ENCODE peak calls at places on chromosomes 7 and 10, in eight cellular contexts. D is Panc1, Z is GM23338, Y is psoas muscle, N is endodermal cell, O is lower lobe of right lung, R is OCI-LY7, T is HepG2. P is an unnamed sample.

GRCh38 chr10:71312840-71313789 is 5.9 kb upstream of the SLC29A3 start:
- DNase-seq in N (no peak), Y (peak; percentile 82), Z (no peak), R (no peak), D (no peak), T (no peak), O (peak; percentile 25), P (no peak)

GRCh38 chr7:43014374-43014773 is 82.2 kb downstream of the MRPL32 start:
- DNase-seq in N (no peak), Z (no peak), O (no peak), D (no peak), R (no peak), Y (no peak), T (no peak), P (no peak)

GRCh38 chr10:112140110-112140755 is 43.3 kb downstream of the GPAM start:
- DNase-seq in R (peak; percentile 80), Z (peak; percentile 95), D (peak; percentile 50), N (peak; percentile 97), T (peak; percentile 78), Y (peak; percentile 61), O (peak; percentile 65), P (peak; percentile 83)

GRCh38 chr7:140403878-140404564 is at the start of gene RAB19:
- DNase-seq in R (no peak), T (no peak), Y (no peak), O (peak; percentile 74), D (no peak), N (peak; percentile 91), Z (peak; percentile 92), P (peak; percentile 49)

GRCh38 chr10:99507265-99507664 is 25.5 kb upstream of the NKX2-3 start:
- DNase-seq in T (no peak), O (no peak), D (no peak), R (no peak), Z (no peak), Y (no peak), N (no peak), P (no peak)

GRCh38 chr7:22444181-22444966 is 55.6 kb downstream of the STEAP1B start:
- DNase-seq in R (peak; percentile 59), O (no peak), D (no peak), T (peak; percentile 95), Z (no peak), N (no peak), Y (no peak), P (no peak)

GRCh38 chr10:66786705-66787104 is 139.1 kb upstream of the LRRTM3 start:
- DNase-seq in Y (no peak), N (no peak), R (no peak), T (no peak), D (peak; percentile 2), Z (no peak), O (no peak), P (no peak)

GRCh38 chr7:104643587-104644217 is 315.3 kb downstream of the LHFPL3 start:
- DNase-seq in T (peak; percentile 7), R (peak; percentile 13), N (peak; percentile 74), Y (no peak), Z (peak; percentile 75), O (no peak), D (no peak), P (no peak)

GRCh38 chr10:126203746-126204145 is 184.5 kb downstream of the ADAM12 start:
- DNase-seq in N (no peak), Z (no peak), D (no peak), O (no peak), Y (no peak), T (no peak), R (no peak), P (no peak)

GRCh38 chr7:67724435-67724834 is 727.8 kb downstream of the TYW1 start:
- DNase-seq in Y (no peak), R (no peak), N (peak; percentile 60), Z (no peak), O (no peak), D (no peak), T (no peak), P (no peak)

GRCh38 chr10:102660891-102661613 is 16.8 kb downstream of the TRIM8 start:
- DNase-seq in R (peak; percentile 94), O (peak; percentile 80), Y (peak; percentile 88), D (no peak), Z (no peak), T (peak; percentile 72), N (no peak), P (peak; percentile 77)

GRCh38 chr7:1804310-1804709 is 134.2 kb downstream of the ELFN1 start:
- DNase-seq in T (no peak), R (no peak), Y (no peak), Z (no peak), O (no peak), D (no peak), N (no peak), P (no peak)

GRCh38 chr7:28750981-28751380 is 207.1 kb downstream of the TRIL start:
- DNase-seq in O (no peak), D (no peak), Y (no peak), T (no peak), Z (peak; percentile 36), R (no peak), N (peak; percentile 56), P (no peak)

GRCh38 chr10:70267161-70267933 is 16.5 kb downstream of the NPFFR1 start:
- DNase-seq in N (peak; percentile 86), Z (peak; percentile 79), O (no peak), T (no peak), R (peak; percentile 41), D (peak; percentile 55), Y (no peak), P (no peak)

GRCh38 chr10:64733980-64734379 is 1212.8 kb downstream of the REEP3 start:
- DNase-seq in O (no peak), N (peak; percentile 57), Y (no peak), D (peak; percentile 8), Z (peak; percentile 47), R (peak; percentile 0), T (peak; percentile 32), P (no peak)

GRCh38 chr10:50517626-50518025 is 106.1 kb downstream of the SGMS1 start:
- DNase-seq in Z (no peak), Y (no peak), N (no peak), D (no peak), T (no peak), O (no peak), R (no peak), P (no peak)

GRCh38 chr10:13346912-13347234 is 1.2 kb downstream of the SEPHS1 start:
- DNase-seq in Y (no peak), Z (peak; percentile 55), T (no peak), R (no peak), N (no peak), O (no peak), D (no peak), P (no peak)

GRCh38 chr10:61612451-61612850 is 50.3 kb upstream of the CABCOCO1 start:
- DNase-seq in T (no peak), D (no peak), N (no peak), O (no peak), Y (no peak), R (no peak), Z (no peak), P (no peak)

GRCh38 chr7:80918406-80918805 is 445 bp downstream of the SEMA3C start:
- DNase-seq in O (no peak), R (no peak), N (peak; percentile 69), D (no peak), Z (peak; percentile 50), Y (no peak), T (no peak), P (no peak)

GRCh38 chr10:95237376-95238170 is 43.5 kb downstream of the ACSM6 start:
- DNase-seq in T (no peak), N (no peak), O (no peak), R (peak; percentile 40), Z (no peak), D (no peak), Y (no peak), P (no peak)
- H3K27ac ChIP-seq in T (no peak overlapping the region), N (no peak overlapping the region), O (no peak overlapping the region), R (peak overlapping the region; percentile 96), Z (peak overlapping the region; percentile 60), D (peak overlapping the region; percentile 67), Y (no peak overlapping the region), P (no peak overlapping the region)

GRCh38 chr7:8724080-8724718 is 290.8 kb downstream of the NXPH1 start:
- DNase-seq in O (no peak), R (peak; percentile 40), Z (peak; percentile 91), N (peak; percentile 88), T (peak; percentile 37), Y (no peak), D (peak; percentile 20), P (no peak)
- TF ChIP-seq CTCF in O (peak; percentile 43), R (peak; percentile 88), Z (peak; percentile 95), N (peak; percentile 92), T (peak; percentile 66), Y (peak; percentile 19), D (peak; percentile 86), P (peak; percentile 14)

DNA sequence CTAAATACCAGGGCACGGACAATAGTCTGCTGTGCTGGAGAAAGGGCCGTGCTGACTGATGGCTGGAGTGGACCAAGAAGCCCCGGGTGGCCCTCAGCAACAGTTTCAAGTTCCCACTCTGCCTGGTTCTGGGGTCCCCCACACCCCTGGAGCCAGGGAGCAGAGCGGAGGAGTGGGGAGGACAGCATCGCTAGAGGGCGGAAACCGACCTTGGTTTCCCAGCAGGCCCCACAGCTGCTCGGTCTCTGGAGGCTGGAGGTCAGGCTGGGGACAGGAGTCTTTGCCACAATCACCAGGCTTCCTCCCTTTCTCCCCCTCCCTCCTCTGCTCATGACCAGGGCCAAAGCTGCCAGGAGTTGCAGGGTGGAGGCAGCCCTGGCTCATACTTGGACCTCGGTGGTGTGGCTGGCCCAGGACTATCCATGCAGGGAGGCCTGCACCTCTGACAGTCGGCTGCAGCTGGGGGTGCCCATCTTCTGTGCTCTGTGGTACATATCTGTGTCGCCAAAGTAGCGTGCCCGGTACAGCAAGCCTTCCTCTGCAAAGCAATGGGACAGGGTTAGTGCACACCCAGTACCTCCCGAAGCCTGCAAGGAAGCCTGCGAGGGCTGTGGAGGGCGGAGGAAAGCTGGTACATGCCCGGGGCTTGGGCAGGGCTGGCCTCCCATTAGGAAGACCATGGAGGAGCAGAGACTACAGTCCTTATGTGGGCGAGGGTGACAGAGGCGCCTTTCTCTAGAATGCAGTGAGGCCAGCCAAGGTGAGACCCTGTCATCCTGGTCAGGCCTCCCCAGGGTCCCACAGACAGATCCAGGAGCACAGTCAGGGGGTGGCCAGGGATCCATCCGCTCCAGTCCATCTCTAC is 19.1 kb downstream of the DNAJB12 start:
- DNase-seq in Z (no peak), D (no peak), N (peak; percentile 36), R (peak; percentile 45), T (no peak), O (peak; percentile 43), Y (peak; percentile 89), P (peak; percentile 82)
- H3K27ac ChIP-seq in Z (peak overlapping the region; percentile 45), D (peak overlapping the region; percentile 69), N (peak overlapping the region; percentile 97), R (peak overlapping the region; percentile 80), T (peak overlapping the region; percentile 91), O (peak overlapping the region; percentile 94), Y (peak overlapping the region; percentile 96), P (peak overlapping the region; percentile 82)

DNA sequence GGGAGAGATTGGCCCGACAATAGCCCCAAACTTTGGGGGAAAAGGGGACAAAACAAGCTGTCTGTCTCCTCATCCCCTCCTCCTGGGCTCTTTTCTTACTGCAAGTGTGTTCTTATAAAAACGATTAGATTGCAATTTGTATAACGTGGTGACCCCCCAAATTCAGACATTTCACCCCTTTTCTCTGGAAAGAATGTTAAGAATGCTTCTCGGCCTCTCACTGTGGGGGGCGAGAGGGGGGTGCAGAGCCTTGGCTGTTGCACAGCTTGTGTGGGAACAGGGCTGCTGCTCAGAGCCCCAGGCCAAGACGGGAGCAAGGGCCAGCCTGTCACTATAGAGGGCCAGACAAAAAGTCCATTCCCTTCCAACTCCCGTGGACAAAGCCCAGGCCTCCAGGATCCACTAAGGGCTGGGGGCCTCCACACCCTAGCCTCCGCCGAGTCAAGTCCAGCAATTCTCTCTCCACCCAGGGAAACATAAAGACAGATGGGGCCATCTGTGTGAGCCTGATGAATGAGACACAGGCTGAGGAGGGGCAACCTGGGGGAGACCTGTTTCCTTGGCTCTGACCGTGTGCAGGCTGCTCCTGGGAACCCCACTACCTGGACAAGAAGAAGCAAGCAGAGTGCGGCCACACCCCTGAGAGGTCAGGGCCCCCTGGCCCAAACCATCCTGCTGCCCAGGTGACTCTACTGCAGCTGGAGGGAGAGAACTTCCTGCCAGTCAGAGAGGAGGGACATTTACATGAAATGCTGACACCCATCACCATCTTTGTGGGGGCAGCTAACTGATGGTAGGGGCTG is 27.0 kb downstream of the DPCD start:
- DNase-seq in O (no peak), N (peak; percentile 76), R (no peak), Y (no peak), Z (peak; percentile 65), D (no peak), T (no peak), P (no peak)
- TF ChIP-seq CTCF in O (no peak), N (peak; percentile 40), R (no peak), Y (no peak), Z (peak; percentile 37), D (no peak), T (no peak), P (no peak)